ENCODE peak calls at places on chromosomes 16 and 17, in seven cellular contexts. P is iris pigment epithelial cell, W is LoVo, O is uterus, G is PC-3, N is dermis microvascular lymphatic vessel endothelial cell, Q is left ventricle myocardium inferior. L is an unnamed sample.

GRCh38 chr17:47063475-47063874 is 84.4 kb upstream of the RPRML start:
- DNase-seq in P (no peak), W (no peak), O (no peak), G (no peak), N (no peak), Q (no peak), L (no peak)

GRCh38 chr16:57667526-57668258 is 414 bp upstream of the ADGRG3 start:
- DNase-seq in P (peak; percentile 84), W (no peak), O (no peak), G (no peak), N (peak; percentile 93), Q (peak; percentile 34), L (peak; percentile 78)

GRCh38 chr17:41710472-41711090 is 1.6 kb upstream of the GAST start:
- DNase-seq in P (peak; percentile 74), W (no peak), O (no peak), G (peak; percentile 9), N (no peak), Q (no peak), L (no peak)

GRCh38 chr17:81511550-81511799 is 1.1 kb downstream of the ACTG1 start:
- DNase-seq in P (peak; percentile 24), W (no peak), O (no peak), G (no peak), N (no peak), Q (no peak), L (no peak)

GRCh38 chr17:77741109-77741508 is 217.4 kb upstream of the TNRC6C start:
- DNase-seq in P (no peak), W (no peak), O (no peak), G (peak; percentile 42), N (no peak), Q (no peak), L (no peak)

GRCh38 chr17:52606098-52606497 is 447.6 kb upstream of the CA10 start:
- DNase-seq in P (peak; percentile 2), W (no peak), O (no peak), G (peak; percentile 58), N (no peak), Q (no peak), L (no peak)

GRCh38 chr16:22117666-22118065 is 25.3 kb downstream of the VWA3A start:
- DNase-seq in P (no peak), W (no peak), O (no peak), G (peak; percentile 13), N (no peak), Q (no peak), L (no peak)

GRCh38 chr16:85902366-85903155 is 3.6 kb downstream of the IRF8 start:
- DNase-seq in P (no peak), W (no peak), O (no peak), G (no peak), N (no peak), Q (no peak), L (no peak)

GRCh38 chr16:17518441-17518840 is 47.7 kb upstream of the XYLT1 start:
- DNase-seq in P (peak; percentile 13), W (no peak), O (no peak), G (no peak), N (no peak), Q (no peak), L (no peak)

GRCh38 chr16:1538804-1539520 is 5.5 kb downstream of the TMEM204 start:
- DNase-seq in P (no peak), W (no peak), O (no peak), G (no peak), N (no peak), Q (no peak), L (no peak)

GRCh38 chr17:49577651-49577935 is 1.9 kb downstream of the NXPH3 start:
- DNase-seq in P (no peak), W (no peak), O (no peak), G (no peak), N (no peak), Q (no peak), L (no peak)

GRCh38 chr16:57239089-57239488 is 6.0 kb upstream of the ARL2BP start:
- DNase-seq in P (no peak), W (no peak), O (no peak), G (no peak), N (peak; percentile 35), Q (no peak), L (no peak)

GRCh38 chr16:28549301-28549899 is 4.3 kb upstream of the SGF29 start:
- DNase-seq in P (peak; percentile 51), W (no peak), O (no peak), G (peak; percentile 58), N (peak; percentile 48), Q (no peak), L (no peak)

GRCh38 chr17:10119203-10120112 is 78.9 kb downstream of the GAS7 start:
- DNase-seq in P (no peak), W (peak; percentile 86), O (no peak), G (peak; percentile 90), N (no peak), Q (peak; percentile 54), L (peak; percentile 78)

GRCh38 chr17:45131616-45132301 is 556 bp downstream of the PLCD3 start:
- DNase-seq in P (no peak), W (no peak), O (peak; percentile 67), G (peak; percentile 59), N (no peak), Q (peak; percentile 53), L (peak; percentile 71)

GRCh38 chr16:86566966-86567700 is 504 bp downstream of the FOXC2 start:
- DNase-seq in P (peak; percentile 87), W (no peak), O (no peak), G (no peak), N (no peak), Q (peak; percentile 40), L (peak; percentile 57)

GRCh38 chr17:50052241-50052788 is 3.6 kb upstream of the ITGA3 start:
- DNase-seq in P (no peak), W (no peak), O (no peak), G (peak; percentile 74), N (no peak), Q (no peak), L (no peak)

GRCh38 chr17:61460796-61461585 is 8.8 kb downstream of the TBX4 start:
- DNase-seq in P (no peak), W (no peak), O (no peak), G (no peak), N (no peak), Q (no peak), L (no peak)

GRCh38 chr16:77133706-77134105 is 57.3 kb upstream of the MON1B start:
- DNase-seq in P (no peak), W (no peak), O (no peak), G (no peak), N (no peak), Q (no peak), L (no peak)

GRCh38 chr17:15480209-15480608 is 12.8 kb upstream of the CDRT4 start:
- DNase-seq in P (no peak), W (no peak), O (no peak), G (no peak), N (no peak), Q (no peak), L (no peak)

GRCh38 chr17:7959503-7960253 is 27.7 kb downstream of the CNTROB start:
- DNase-seq in P (peak; percentile 68), W (no peak), O (no peak), G (no peak), N (no peak), Q (no peak), L (no peak)

GRCh38 chr16:47511882-47512281 is 50.8 kb downstream of the PHKB start:
- DNase-seq in P (no peak), W (no peak), O (no peak), G (no peak), N (no peak), Q (no peak), L (no peak)

GRCh38 chr16:67430504-67431076 is 331 bp upstream of the HSD11B2 start:
- DNase-seq in P (peak; percentile 15), W (peak; percentile 44), O (peak; percentile 60), G (peak; percentile 52), N (no peak), Q (peak; percentile 29), L (peak; percentile 53)

GRCh38 chr16:56999409-57000270 is 10.3 kb downstream of the NLRC5 start:
- DNase-seq in P (no peak), W (no peak), O (peak; percentile 10), G (no peak), N (no peak), Q (no peak), L (no peak)

GRCh38 chr17:20086416-20087074 is 77.4 kb downstream of the SPECC1 start:
- DNase-seq in P (no peak), W (no peak), O (no peak), G (peak; percentile 22), N (no peak), Q (no peak), L (no peak)

L was measured in Right ventricle myocardium superior.